ENCODE peak calls at places on chromosomes 7 and 10, in eight cellular contexts. B, E, R, M, N, Z, H and X are unnamed samples.

GRCh38 chr7:27107391-27107900 is 5.0 kb upstream of the HOXA2 start:
- DNase-seq in B (no peak), E (no peak), R (no peak), M (no peak), N (no peak), Z (no peak), H (no peak), X (no peak)

GRCh38 chr10:45425628-45426563 is 51.9 kb downstream of the ALOX5 start:
- DNase-seq in B (no peak), E (no peak), R (no peak), M (no peak), N (no peak), Z (no peak), H (no peak), X (peak; percentile 3)

GRCh38 chr7:99729501-99730261 is 5.3 kb downstream of the CYP3A7 start:
- DNase-seq in B (no peak), E (no peak), R (no peak), M (no peak), N (no peak), Z (no peak), H (no peak), X (peak; percentile 24)

GRCh38 chr7:1586827-1587705 is 17.2 kb upstream of the PSMG3 start:
- DNase-seq in B (no peak), E (no peak), R (no peak), M (no peak), N (no peak), Z (no peak), H (no peak), X (no peak)

GRCh38 chr10:62681211-62681940 is 123.1 kb upstream of the ADO start:
- DNase-seq in B (no peak), E (peak; percentile 71), R (no peak), M (peak; percentile 19), N (peak; percentile 42), Z (peak; percentile 54), H (peak; percentile 85), X (peak; percentile 18)

GRCh38 chr10:125515571-125515970 is 167.4 kb downstream of the TEX36 start:
- DNase-seq in B (no peak), E (no peak), R (no peak), M (no peak), N (no peak), Z (no peak), H (no peak), X (no peak)

GRCh38 chr10:43318456-43318855 is 51.6 kb upstream of the RASGEF1A start:
- DNase-seq in B (no peak), E (no peak), R (no peak), M (no peak), N (no peak), Z (no peak), H (no peak), X (no peak)

GRCh38 chr10:3018247-3018646 is 49.1 kb upstream of the PFKP start:
- DNase-seq in B (no peak), E (no peak), R (no peak), M (no peak), N (no peak), Z (no peak), H (no peak), X (no peak)

GRCh38 chr10:78028438-78029293 is 649 bp downstream of the POLR3A start:
- DNase-seq in B (no peak), E (no peak), R (no peak), M (no peak), N (peak; percentile 60), Z (no peak), H (peak; percentile 29), X (peak; percentile 59)

GRCh38 chr10:29512460-29512974 is 122.3 kb downstream of the SVIL start:
- DNase-seq in B (no peak), E (no peak), R (no peak), M (no peak), N (no peak), Z (no peak), H (no peak), X (no peak)

GRCh38 chr10:75203724-75204123 is 6.9 kb upstream of the VDAC2 start:
- DNase-seq in B (no peak), E (no peak), R (no peak), M (no peak), N (no peak), Z (no peak), H (no peak), X (no peak)

GRCh38 chr10:71974489-71975011 is 10.4 kb downstream of the CHST3 start:
- DNase-seq in B (no peak), E (peak; percentile 13), R (no peak), M (no peak), N (no peak), Z (no peak), H (peak; percentile 70), X (peak; percentile 78)

GRCh38 chr10:56258991-56259390 is 102.1 kb downstream of the ZWINT start:
- DNase-seq in B (no peak), E (no peak), R (no peak), M (no peak), N (no peak), Z (no peak), H (no peak), X (no peak)

GRCh38 chr10:103598654-103599115 is 105.2 kb downstream of the NEURL1 start:
- DNase-seq in B (peak; percentile 60), E (no peak), R (peak; percentile 54), M (no peak), N (peak; percentile 78), Z (no peak), H (peak; percentile 74), X (peak; percentile 84)

GRCh38 chr10:102616071-102616770 is 28.1 kb upstream of the TRIM8 start:
- DNase-seq in B (no peak), E (no peak), R (no peak), M (no peak), N (no peak), Z (no peak), H (peak; percentile 81), X (no peak)

GRCh38 chr7:11699666-11700065 is 132.3 kb downstream of the THSD7A start:
- DNase-seq in B (no peak), E (no peak), R (no peak), M (no peak), N (no peak), Z (no peak), H (no peak), X (no peak)

GRCh38 chr7:133778472-133778871 is 348.7 kb upstream of the LRGUK start:
- DNase-seq in B (no peak), E (no peak), R (no peak), M (no peak), N (no peak), Z (no peak), H (peak; percentile 41), X (no peak)

GRCh38 chr10:3893102-3893473 is 108.1 kb upstream of the KLF6 start:
- DNase-seq in B (no peak), E (no peak), R (no peak), M (no peak), N (no peak), Z (no peak), H (no peak), X (no peak)

GRCh38 chr7:157271315-157271990 is 65.4 kb upstream of the DNAJB6 start:
- DNase-seq in B (no peak), E (no peak), R (no peak), M (no peak), N (no peak), Z (no peak), H (peak; percentile 15), X (peak; percentile 64)

GRCh38 chr7:55561756-55562155 is 10.5 kb downstream of the VOPP1 start:
- DNase-seq in B (no peak), E (no peak), R (no peak), M (no peak), N (no peak), Z (no peak), H (no peak), X (no peak)

GRCh38 chr10:58653139-58653538 is 140.5 kb downstream of the BICC1 start:
- DNase-seq in B (no peak), E (no peak), R (no peak), M (no peak), N (no peak), Z (no peak), H (no peak), X (peak; percentile 69)

GRCh38 chr10:125093199-125093841 is 67.0 kb downstream of the CTBP2 start:
- DNase-seq in B (no peak), E (no peak), R (no peak), M (no peak), N (no peak), Z (no peak), H (no peak), X (peak; percentile 48)

GRCh38 chr10:82934429-82934828 is 1059.4 kb downstream of the NRG3 start:
- DNase-seq in B (no peak), E (no peak), R (no peak), M (no peak), N (peak; percentile 48), Z (no peak), H (no peak), X (no peak)

GRCh38 chr10:31749293-31749692 is 179.3 kb downstream of the ARHGAP12 start:
- DNase-seq in B (no peak), E (no peak), R (no peak), M (no peak), N (no peak), Z (no peak), H (no peak), X (no peak)

GRCh38 chr10:125982256-125982948 is 86.0 kb downstream of the FANK1 start:
- DNase-seq in B (no peak), E (no peak), R (peak; percentile 51), M (no peak), N (peak; percentile 79), Z (no peak), H (peak; percentile 59), X (peak; percentile 81)